ENCODE peak calls at places on chromosomes 1 and 21, in ten cellular contexts. One of them, this sample, is unnamed.
A peak's percentile ranks its signal among the peaks of the same experiment; 100 is the strongest.

GRCh38 chr1:51612349-51612982 is 4.4 kb upstream of the OSBPL9 start:
- DNase-seq in H9: no peak
- DNase-seq in lung: no peak
- DNase-seq in spleen: no peak
- DNase-seq in smooth muscle cell of the brain vasculature: no peak
- DNase-seq in heart right ventricle: no peak
- DNase-seq in progenitor cell of endocrine pancreas: no peak
- DNase-seq in choroid plexus epithelial cell: no peak
- DNase-seq in activated CD4-positive, alpha-beta memory T cell treated with anti-CD3 and anti-CD28 coated beads, Interleukin-2, amount 10 ng/mL, durations not matched to agents 7 days and 5 days: no peak
- DNase-seq in fibroblast of mammary gland: no peak
- DNase-seq in this sample: no peak

GRCh38 chr1:210123924-210124589 is 108.5 kb upstream of the SERTAD4 start:
- DNase-seq in H9: no peak
- DNase-seq in lung: no peak
- DNase-seq in spleen: no peak
- DNase-seq in smooth muscle cell of the brain vasculature: peak; percentile 23
- DNase-seq in heart right ventricle: no peak
- DNase-seq in progenitor cell of endocrine pancreas: no peak
- DNase-seq in choroid plexus epithelial cell: peak; percentile 11
- DNase-seq in activated CD4-positive, alpha-beta memory T cell treated with anti-CD3 and anti-CD28 coated beads, Interleukin-2, amount 10 ng/mL, durations not matched to agents 7 days and 5 days: no peak
- DNase-seq in fibroblast of mammary gland: peak; percentile 87
- DNase-seq in this sample: no peak

GRCh38 chr21:44973598-44973997 is 33.8 kb downstream of the SLX9 start:
- DNase-seq in H9: no peak
- DNase-seq in lung: no peak
- DNase-seq in spleen: no peak
- DNase-seq in smooth muscle cell of the brain vasculature: no peak
- DNase-seq in heart right ventricle: no peak
- DNase-seq in progenitor cell of endocrine pancreas: no peak
- DNase-seq in choroid plexus epithelial cell: no peak
- DNase-seq in activated CD4-positive, alpha-beta memory T cell treated with anti-CD3 and anti-CD28 coated beads, Interleukin-2, amount 10 ng/mL, durations not matched to agents 7 days and 5 days: no peak
- DNase-seq in fibroblast of mammary gland: no peak
- DNase-seq in this sample: no peak

GRCh38 chr1:182563095-182563494 is 26.0 kb downstream of the RNASEL start:
- DNase-seq in H9: no peak
- DNase-seq in lung: no peak
- DNase-seq in spleen: no peak
- DNase-seq in smooth muscle cell of the brain vasculature: no peak
- DNase-seq in heart right ventricle: no peak
- DNase-seq in progenitor cell of endocrine pancreas: no peak
- DNase-seq in choroid plexus epithelial cell: peak; percentile 22
- DNase-seq in activated CD4-positive, alpha-beta memory T cell treated with anti-CD3 and anti-CD28 coated beads, Interleukin-2, amount 10 ng/mL, durations not matched to agents 7 days and 5 days: no peak
- DNase-seq in fibroblast of mammary gland: no peak
- DNase-seq in this sample: no peak

GRCh38 chr1:238913210-238913609 is 473.2 kb upstream of the CHRM3 start:
- DNase-seq in H9: no peak
- DNase-seq in lung: no peak
- DNase-seq in spleen: no peak
- DNase-seq in smooth muscle cell of the brain vasculature: no peak
- DNase-seq in heart right ventricle: no peak
- DNase-seq in progenitor cell of endocrine pancreas: no peak
- DNase-seq in choroid plexus epithelial cell: no peak
- DNase-seq in activated CD4-positive, alpha-beta memory T cell treated with anti-CD3 and anti-CD28 coated beads, Interleukin-2, amount 10 ng/mL, durations not matched to agents 7 days and 5 days: no peak
- DNase-seq in fibroblast of mammary gland: no peak
- DNase-seq in this sample: no peak

GRCh38 chr1:14513084-14513483 is 85.4 kb upstream of the KAZN start:
- DNase-seq in H9: no peak
- DNase-seq in lung: no peak
- DNase-seq in spleen: no peak
- DNase-seq in smooth muscle cell of the brain vasculature: no peak
- DNase-seq in heart right ventricle: no peak
- DNase-seq in progenitor cell of endocrine pancreas: no peak
- DNase-seq in choroid plexus epithelial cell: no peak
- DNase-seq in activated CD4-positive, alpha-beta memory T cell treated with anti-CD3 and anti-CD28 coated beads, Interleukin-2, amount 10 ng/mL, durations not matched to agents 7 days and 5 days: no peak
- DNase-seq in fibroblast of mammary gland: no peak
- DNase-seq in this sample: no peak

GRCh38 chr1:211928993-211929637 is 98.6 kb upstream of the LPGAT1 start:
- DNase-seq in H9: no peak
- DNase-seq in lung: peak; percentile 54
- DNase-seq in spleen: no peak
- DNase-seq in smooth muscle cell of the brain vasculature: no peak
- DNase-seq in heart right ventricle: no peak
- DNase-seq in progenitor cell of endocrine pancreas: no peak
- DNase-seq in choroid plexus epithelial cell: peak; percentile 50
- DNase-seq in activated CD4-positive, alpha-beta memory T cell treated with anti-CD3 and anti-CD28 coated beads, Interleukin-2, amount 10 ng/mL, durations not matched to agents 7 days and 5 days: no peak
- DNase-seq in fibroblast of mammary gland: peak; percentile 22
- DNase-seq in this sample: no peak

GRCh38 chr1:86365890-86366289 is 30.2 kb downstream of the ODF2L start:
- DNase-seq in H9: no peak
- DNase-seq in lung: no peak
- DNase-seq in spleen: no peak
- DNase-seq in smooth muscle cell of the brain vasculature: no peak
- DNase-seq in heart right ventricle: no peak
- DNase-seq in progenitor cell of endocrine pancreas: no peak
- DNase-seq in choroid plexus epithelial cell: no peak
- DNase-seq in activated CD4-positive, alpha-beta memory T cell treated with anti-CD3 and anti-CD28 coated beads, Interleukin-2, amount 10 ng/mL, durations not matched to agents 7 days and 5 days: no peak
- DNase-seq in fibroblast of mammary gland: no peak
- DNase-seq in this sample: no peak

GRCh38 chr21:28538987-28539622 is 453.6 kb downstream of the LTN1 start:
- DNase-seq in H9: no peak
- DNase-seq in lung: no peak
- DNase-seq in spleen: no peak
- DNase-seq in smooth muscle cell of the brain vasculature: no peak
- DNase-seq in heart right ventricle: no peak
- DNase-seq in progenitor cell of endocrine pancreas: no peak
- DNase-seq in choroid plexus epithelial cell: peak; percentile 80
- DNase-seq in activated CD4-positive, alpha-beta memory T cell treated with anti-CD3 and anti-CD28 coated beads, Interleukin-2, amount 10 ng/mL, durations not matched to agents 7 days and 5 days: no peak
- DNase-seq in fibroblast of mammary gland: peak; percentile 96
- DNase-seq in this sample: no peak

GRCh38 chr1:155961937-155962336 is 16.4 kb downstream of the ARHGEF2 start:
- DNase-seq in H9: peak; percentile 48
- DNase-seq in lung: peak; percentile 68
- DNase-seq in spleen: peak; percentile 86
- DNase-seq in smooth muscle cell of the brain vasculature: peak; percentile 76
- DNase-seq in heart right ventricle: peak; percentile 66
- DNase-seq in progenitor cell of endocrine pancreas: no peak
- DNase-seq in choroid plexus epithelial cell: peak; percentile 95
- DNase-seq in activated CD4-positive, alpha-beta memory T cell treated with anti-CD3 and anti-CD28 coated beads, Interleukin-2, amount 10 ng/mL, durations not matched to agents 7 days and 5 days: peak; percentile 62
- DNase-seq in fibroblast of mammary gland: peak; percentile 99
- DNase-seq in this sample: no peak